ENCODE peak calls at places on chromosomes 2 and 18, in four cellular contexts. D, F, V and P are unnamed samples.

GRCh38 chr2:145288650-145289496 is 769.0 kb upstream of the ZEB2 start:
- DNase-seq in D (no peak), F (no peak), V (no peak), P (no peak)

GRCh38 chr18:3526421-3527354 is 76.7 kb downstream of the TGIF1 start:
- DNase-seq in D (no peak), F (no peak), V (peak; percentile 48), P (no peak)

GRCh38 chr18:80229342-80229741 is 18.0 kb downstream of the PARD6G start:
- DNase-seq in D (no peak), F (peak; percentile 88), V (peak; percentile 13), P (no peak)

GRCh38 chr2:218853766-218854165 is 5.8 kb upstream of the WNT6 start:
- DNase-seq in D (no peak), F (no peak), V (no peak), P (no peak)

GRCh38 chr2:213545964-213546363 is 261.7 kb downstream of the SPAG16 start:
- DNase-seq in D (no peak), F (no peak), V (no peak), P (no peak)

GRCh38 chr18:35694803-35695202 is 113.3 kb downstream of the GALNT1 start:
- DNase-seq in D (no peak), F (no peak), V (no peak), P (no peak)

GRCh38 chr2:231934441-231935206 is 8.4 kb upstream of the NPPC start:
- DNase-seq in D (no peak), F (no peak), V (no peak), P (no peak)

GRCh38 chr2:105005170-105005569 is 32.7 kb upstream of the MRPS9 start:
- DNase-seq in D (no peak), F (no peak), V (no peak), P (no peak)

GRCh38 chr2:153497938-153498629 is 19.5 kb upstream of the RPRM start:
- DNase-seq in D (no peak), F (no peak), V (no peak), P (no peak)

GRCh38 chr18:75209129-75209951 is at the start of gene PTGR3:
- DNase-seq in D (peak; percentile 92), F (no peak), V (peak; percentile 87), P (peak; percentile 44)

GRCh38 chr2:79994161-79994560 is 310.4 kb downstream of the LRRTM1 start:
- DNase-seq in D (no peak), F (no peak), V (peak; percentile 20), P (no peak)

GRCh38 chr18:53991202-53991601 is 233.3 kb downstream of the MBD2 start:
- DNase-seq in D (no peak), F (no peak), V (peak; percentile 0), P (no peak)

GRCh38 chr2:37969731-37970130 is 44.6 kb downstream of the RMDN2 start:
- DNase-seq in D (no peak), F (no peak), V (no peak), P (no peak)

GRCh38 chr2:153106802-153107477 is 371.6 kb downstream of the RPRM start:
- DNase-seq in D (no peak), F (no peak), V (no peak), P (no peak)

GRCh38 chr2:225056330-225057073 is 14.2 kb upstream of the DOCK10 start:
- DNase-seq in D (no peak), F (no peak), V (peak; percentile 18), P (no peak)

GRCh38 chr2:224252601-224253000 is 149.3 kb downstream of the FAM124B start:
- DNase-seq in D (no peak), F (no peak), V (peak; percentile 45), P (no peak)

GRCh38 chr2:205461678-205462665 is 220.3 kb upstream of the NRP2 start:
- DNase-seq in D (no peak), F (no peak), V (no peak), P (no peak)

GRCh38 chr2:172106128-172106961 is 3.6 kb upstream of the DLX2 start:
- DNase-seq in D (no peak), F (no peak), V (no peak), P (no peak)

GRCh38 chr2:39469807-39470206 is 32.7 kb upstream of the MAP4K3 start:
- DNase-seq in D (no peak), F (no peak), V (peak; percentile 40), P (no peak)

GRCh38 chr2:134253804-134254203 is at the start of gene MGAT5:
- DNase-seq in D (no peak), F (no peak), V (no peak), P (no peak)

GRCh38 chr2:226427538-226428307 is 371.9 kb downstream of the IRS1 start:
- DNase-seq in D (no peak), F (no peak), V (peak; percentile 87), P (no peak)

GRCh38 chr18:31268985-31269406 is 49.0 kb upstream of the DSG1 start:
- DNase-seq in D (no peak), F (no peak), V (no peak), P (no peak)

GRCh38 chr2:75865083-75865482 is 154.4 kb upstream of the GCFC2 start:
- DNase-seq in D (no peak), F (no peak), V (no peak), P (no peak)

GRCh38 chr2:31327505-31327904 is 87.0 kb downstream of the XDH start:
- DNase-seq in D (no peak), F (no peak), V (no peak), P (no peak)

GRCh38 chr18:48547456-48548403 is 8.9 kb downstream of the CTIF start:
- DNase-seq in D (no peak), F (no peak), V (peak; percentile 80), P (no peak)

GRCh38 chr2:205270689-205271088 is 411.6 kb upstream of the NRP2 start:
- DNase-seq in D (no peak), F (no peak), V (no peak), P (no peak)

GRCh38 chr2:28583899-28584553 is 88.2 kb downstream of the PLB1 start:
- DNase-seq in D (peak; percentile 90), F (peak; percentile 97), V (peak; percentile 96), P (no peak)

GRCh38 chr2:54350422-54350821 is 94.4 kb upstream of the TSPYL6 start:
- DNase-seq in D (no peak), F (no peak), V (no peak), P (no peak)

GRCh38 chr18:59846814-59847490 is 52.8 kb upstream of the PMAIP1 start:
- DNase-seq in D (no peak), F (no peak), V (peak; percentile 53), P (no peak)

GRCh38 chr2:23682481-23682880 is 244.4 kb downstream of the ATAD2B start:
- DNase-seq in D (no peak), F (no peak), V (no peak), P (no peak)

GRCh38 chr2:181258761-181259160 is 198.4 kb upstream of the ITGA4 start:
- DNase-seq in D (no peak), F (no peak), V (no peak), P (no peak)

DNA sequence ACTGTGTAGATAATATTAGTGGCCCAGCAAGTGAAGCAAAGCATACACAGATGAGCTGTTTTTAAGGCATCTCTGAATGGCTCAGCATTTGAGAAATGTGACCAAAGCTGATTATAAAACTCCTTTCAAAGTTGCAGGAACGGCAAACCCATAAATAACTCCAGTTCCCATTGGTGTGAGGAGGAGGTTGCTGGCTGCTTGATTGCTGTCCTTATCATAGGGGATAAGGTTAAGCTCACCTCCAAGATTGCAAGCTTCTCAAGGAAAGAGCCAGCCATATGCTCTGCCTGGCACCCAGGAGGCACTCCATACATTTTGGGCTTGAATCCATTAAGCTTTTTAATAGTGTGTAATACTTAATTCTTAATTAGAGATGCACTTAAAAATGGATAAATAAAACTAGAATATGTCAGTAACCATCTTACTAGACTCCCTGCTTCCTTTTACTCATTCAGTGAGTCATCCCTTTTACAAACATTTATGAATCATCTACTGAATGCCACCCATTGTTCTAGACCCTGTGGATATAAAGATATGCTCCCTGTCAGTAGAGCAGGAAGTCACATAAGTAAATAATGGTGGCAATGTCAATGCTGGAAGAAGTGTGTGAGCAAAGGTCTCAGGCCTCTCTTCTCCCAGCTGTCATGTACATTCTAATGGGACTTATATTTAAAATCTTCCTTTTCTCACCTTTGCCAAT is 99.3 kb downstream of the SPATS2L start:
- DNase-seq in D (no peak), F (no peak), V (peak; percentile 89), P (no peak)
- H3K4me1 ChIP-seq in D (peaks cover 2% of the 10 kb centered on the region), F (peaks cover 45% of the 10 kb centered on the region), V (peaks cover 34% of the 10 kb centered on the region), P (no peaks in the 10 kb centered on the region)

GRCh38 chr18:9760641-9761040 is 52.5 kb downstream of the RAB31 start:
- DNase-seq in D (no peak), F (no peak), V (no peak), P (no peak)

GRCh38 chr18:9755603-9756002 is 47.5 kb downstream of the RAB31 start:
- DNase-seq in D (peak; percentile 60), F (no peak), V (no peak), P (no peak)

GRCh38 chr18:9756566-9757470 is 48.7 kb downstream of the RAB31 start:
- DNase-seq in D (no peak), F (no peak), V (no peak), P (no peak)

GRCh38 chr18:9757851-9758587 is 49.9 kb downstream of the RAB31 start:
- DNase-seq in D (no peak), F (no peak), V (no peak), P (no peak)

DNA sequence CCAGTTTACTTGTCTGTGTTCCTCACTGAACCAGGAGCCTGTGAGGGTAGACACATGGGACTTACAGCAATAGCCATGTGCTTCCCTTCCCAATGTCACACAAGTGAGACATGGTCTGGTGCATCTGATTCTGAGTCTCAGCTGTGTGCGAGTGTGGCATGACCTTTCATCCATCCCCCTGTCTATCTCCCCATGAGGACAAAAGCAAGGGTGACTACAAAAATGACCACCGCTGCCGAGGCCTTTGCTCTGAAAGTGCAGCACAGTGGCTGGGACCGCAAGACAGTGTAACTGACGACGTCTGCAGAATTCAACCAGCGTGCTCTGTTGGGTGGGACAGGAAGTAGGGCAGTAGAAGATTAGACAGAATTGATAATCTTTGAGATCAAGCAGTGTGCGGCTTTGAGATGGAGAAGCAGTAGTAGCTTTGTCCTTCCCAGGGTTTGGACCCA is 50.5 kb downstream of the RAB31 start:
- DNase-seq in D (no peak), F (no peak), V (no peak), P (no peak)
- H3K4me1 ChIP-seq in D (no peaks in the 10 kb centered on the region), F (peaks cover 45% of the 10 kb centered on the region), V (peaks cover 3% of the 10 kb centered on the region), P (no peaks in the 10 kb centered on the region)

GRCh38 chr2:60581461-60582282 is 28.2 kb upstream of the BCL11A start:
- DNase-seq in D (peak; percentile 75), F (no peak), V (peak; percentile 23), P (peak; percentile 5)

GRCh38 chr2:60583604-60584003 is 30.1 kb upstream of the BCL11A start:
- DNase-seq in D (no peak), F (no peak), V (no peak), P (no peak)

GRCh38 chr2:60589093-60589492 is 35.6 kb upstream of the BCL11A start:
- DNase-seq in D (no peak), F (no peak), V (no peak), P (no peak)

GRCh38 chr2:60586081-60586480 is 32.6 kb upstream of the BCL11A start:
- DNase-seq in D (no peak), F (no peak), V (no peak), P (no peak)

GRCh38 chr2:60585276-60585675 is 31.8 kb upstream of the BCL11A start:
- DNase-seq in D (no peak), F (no peak), V (no peak), P (no peak)
- H3K4me1 ChIP-seq in D (no peaks in the 10 kb centered on the region), F (peaks cover 9% of the 10 kb centered on the region), V (no peaks in the 10 kb centered on the region), P (no peaks in the 10 kb centered on the region)

DNA sequence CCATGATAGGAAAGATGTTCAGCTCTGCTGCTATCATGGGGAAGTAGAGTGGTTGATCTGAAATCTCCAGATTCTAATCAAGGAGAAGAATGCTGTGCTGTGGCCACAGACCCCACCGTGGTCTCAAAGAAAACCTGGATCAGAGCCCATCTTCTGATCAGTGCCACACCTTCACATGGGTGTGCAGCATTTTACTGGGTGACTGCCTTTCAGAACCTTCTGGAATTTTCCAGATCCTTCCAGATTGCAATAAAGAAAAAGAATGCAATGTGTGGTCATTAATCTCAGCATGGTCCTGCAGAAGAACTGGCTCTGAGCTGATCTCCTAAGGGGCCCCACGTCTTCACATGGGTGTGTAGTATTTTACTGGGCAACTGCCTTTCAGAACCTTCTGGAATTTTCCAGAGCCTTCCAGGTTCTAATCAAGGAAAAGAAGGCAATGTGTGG is 17.1 kb downstream of the MBP start:
- DNase-seq in D (no peak), F (no peak), V (no peak), P (no peak)
- H3K4me1 ChIP-seq in D (no peaks in the 10 kb centered on the region), F (peaks cover 52% of the 10 kb centered on the region), V (peaks cover 6% of the 10 kb centered on the region), P (peaks cover 73% of the 10 kb centered on the region)